ENCODE peak calls at places on chromosomes 4 and X, in ten cellular contexts. B, C, T, G, Q, J, D, P, X and Y are unnamed samples.

GRCh38 chr4:87679449-87680169 is 29.5 kb downstream of the DMP1 start:
- DNase-seq in B (peak), C (peak), T (peak), G (no peak), Q (no peak), J (peak), D (no peak), P (peak), X (peak), Y (no peak)

GRCh38 chr4:100651499-100652165 is 133.8 kb upstream of the EMCN start:
- DNase-seq in B (no peak), C (no peak), T (no peak), G (no peak), Q (no peak), J (peak), D (no peak), P (no peak), X (no peak), Y (no peak)

GRCh38 chr4:52574036-52574435 is 85.1 kb downstream of the USP46 start:
- DNase-seq in B (peak), C (no peak), T (no peak), G (no peak), Q (no peak), J (no peak), D (no peak), P (no peak), X (no peak), Y (no peak)

GRCh38 chr4:126825083-126825482 is 807.7 kb upstream of the INTU start:
- DNase-seq in B (no peak), C (no peak), T (no peak), G (no peak), Q (no peak), J (no peak), D (no peak), P (no peak), X (no peak), Y (no peak)

GRCh38 chrX:30635630-30636029 is 17.6 kb upstream of the GK start:
- DNase-seq in B (no peak), C (peak), T (no peak), G (no peak), Q (no peak), J (no peak), D (no peak), P (no peak), X (no peak), Y (no peak)

GRCh38 chr4:181760560-181760959 is 482.6 kb upstream of the TENM3 start:
- DNase-seq in B (no peak), C (no peak), T (no peak), G (no peak), Q (no peak), J (no peak), D (no peak), P (no peak), X (no peak), Y (no peak)

GRCh38 chr4:153790962-153791551 is 2.2 kb upstream of the SFRP2 start:
- DNase-seq in B (no peak), C (peak), T (no peak), G (peak), Q (no peak), J (no peak), D (no peak), P (no peak), X (peak), Y (no peak)

GRCh38 chr4:11720292-11720691 is 291.6 kb upstream of the HS3ST1 start:
- DNase-seq in B (no peak), C (peak), T (no peak), G (no peak), Q (peak), J (no peak), D (no peak), P (no peak), X (no peak), Y (no peak)

GRCh38 chr4:163398238-163398637 is 54.5 kb downstream of the NPY5R start:
- DNase-seq in B (no peak), C (no peak), T (no peak), G (no peak), Q (no peak), J (no peak), D (no peak), P (no peak), X (no peak), Y (no peak)

GRCh38 chr4:38046735-38047487 is 86.7 kb downstream of the PTTG2 start:
- DNase-seq in B (no peak), C (peak), T (no peak), G (no peak), Q (no peak), J (no peak), D (peak), P (no peak), X (no peak), Y (no peak)

GRCh38 chr4:10020106-10020505 is 1.2 kb downstream of the SLC2A9 start:
- DNase-seq in B (no peak), C (no peak), T (no peak), G (no peak), Q (no peak), J (no peak), D (no peak), P (no peak), X (no peak), Y (no peak)

GRCh38 chr4:7515390-7515902 is 80.7 kb upstream of the PSAPL1 start:
- DNase-seq in B (no peak), C (peak), T (no peak), G (no peak), Q (no peak), J (no peak), D (no peak), P (peak), X (no peak), Y (no peak)

GRCh38 chr4:63556332-63556731 is 852.9 kb downstream of the TECRL start:
- DNase-seq in B (no peak), C (no peak), T (no peak), G (no peak), Q (no peak), J (no peak), D (no peak), P (no peak), X (no peak), Y (no peak)

GRCh38 chr4:139922625-139923024 is 231.4 kb downstream of the MAML3 start:
- DNase-seq in B (peak), C (no peak), T (no peak), G (no peak), Q (no peak), J (no peak), D (no peak), P (peak), X (no peak), Y (no peak)

DNA sequence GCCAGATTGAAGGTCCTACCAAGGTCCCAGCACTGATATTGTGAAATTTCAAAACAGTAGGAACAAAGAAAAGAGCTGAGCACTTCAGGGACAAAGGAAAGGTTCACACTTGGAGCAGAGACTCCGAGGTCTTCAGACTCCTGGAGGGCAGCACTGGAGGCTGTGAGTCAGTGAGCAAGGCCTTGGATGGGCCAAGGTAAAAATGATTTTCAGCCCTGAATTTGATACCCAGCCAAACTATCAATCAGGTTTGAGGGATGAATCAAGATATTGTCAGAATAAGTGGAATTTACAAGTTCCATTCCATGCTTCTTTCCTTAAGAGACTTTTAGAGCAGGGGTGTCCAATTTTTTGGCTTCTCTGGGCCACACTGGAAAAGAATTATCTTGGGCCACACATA is 111.7 kb downstream of the ADRA2C start:
- DNase-seq in B (no peak), C (no peak), T (no peak), G (no peak), Q (no peak), J (no peak), D (no peak), P (no peak), X (no peak), Y (no peak)
- TF ChIP-seq CTCF in B (no peak), C (no peak), T (no peak), G (no peak), Q (no peak), J (no peak), D (no peak), P (no peak), X (no peak), Y (no peak)

GRCh38 chrX:135484636-135485289 is 35.7 kb upstream of the INTS6L start:
- DNase-seq in B (peak), C (peak), T (no peak), G (no peak), Q (no peak), J (peak), D (no peak), P (peak), X (no peak), Y (no peak)
- TF ChIP-seq CTCF in B (peak), C (peak), T (peak), G (peak), Q (peak), J (peak), D (peak), P (peak), X (peak), Y (no peak)

DNA sequence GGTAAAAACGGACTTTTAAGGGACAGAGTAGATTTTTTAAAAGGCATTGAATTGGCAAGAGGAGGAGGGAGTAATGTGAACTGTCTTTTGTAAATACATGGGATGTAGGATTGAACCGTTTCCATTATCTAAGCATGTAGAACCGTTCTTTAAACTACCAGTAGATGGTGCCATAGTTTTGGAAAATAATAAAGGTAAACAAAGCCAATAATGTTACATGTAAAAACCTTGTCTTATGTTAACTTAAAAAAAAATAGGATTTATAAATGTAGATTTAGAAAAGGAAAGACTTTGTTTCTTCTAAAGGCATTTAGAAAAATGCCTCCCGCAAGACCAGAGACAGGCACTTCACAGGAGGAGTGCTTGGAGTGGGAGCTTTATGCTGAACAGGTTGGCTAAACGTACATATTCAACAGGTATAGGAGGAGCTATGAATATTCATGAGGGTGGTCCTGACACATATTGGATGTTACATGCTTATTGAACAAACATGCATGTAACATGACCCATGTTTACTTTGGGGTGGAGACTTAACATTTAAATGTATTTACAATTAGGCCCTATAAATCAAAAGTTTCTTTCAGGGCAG is 45.5 kb upstream of the FAM241A start:
- DNase-seq in B (peak), C (peak), T (no peak), G (peak), Q (peak), J (no peak), D (no peak), P (no peak), X (no peak), Y (no peak)
- TF ChIP-seq CTCF in B (peak), C (peak), T (peak), G (peak), Q (peak), J (peak), D (peak), P (peak), X (peak), Y (no peak)

DNA sequence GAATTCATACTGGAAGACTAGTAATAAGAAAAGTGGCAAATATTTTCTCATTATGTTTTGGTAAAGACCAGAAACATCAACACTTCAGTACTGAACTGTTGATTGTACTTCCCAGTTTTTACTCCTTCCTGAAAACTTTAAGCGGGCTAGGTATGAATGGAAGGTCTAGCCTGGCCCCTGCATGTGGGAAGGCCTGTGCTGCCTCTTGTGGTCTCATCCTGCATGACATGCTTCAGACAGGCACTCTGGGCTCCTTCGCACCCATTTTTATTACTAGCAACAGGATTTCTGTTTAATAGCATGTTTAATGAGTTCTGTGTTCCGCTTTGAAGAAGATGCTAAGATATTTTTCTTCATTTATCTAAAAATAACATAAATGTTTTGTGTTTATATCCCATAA is 279.1 kb downstream of the ANK2 start:
- DNase-seq in B (no peak), C (peak), T (no peak), G (no peak), Q (no peak), J (peak), D (no peak), P (no peak), X (no peak), Y (no peak)
- TF ChIP-seq CTCF in B (peak), C (peak), T (peak), G (peak), Q (peak), J (peak), D (no peak), P (peak), X (peak), Y (no peak)

DNA sequence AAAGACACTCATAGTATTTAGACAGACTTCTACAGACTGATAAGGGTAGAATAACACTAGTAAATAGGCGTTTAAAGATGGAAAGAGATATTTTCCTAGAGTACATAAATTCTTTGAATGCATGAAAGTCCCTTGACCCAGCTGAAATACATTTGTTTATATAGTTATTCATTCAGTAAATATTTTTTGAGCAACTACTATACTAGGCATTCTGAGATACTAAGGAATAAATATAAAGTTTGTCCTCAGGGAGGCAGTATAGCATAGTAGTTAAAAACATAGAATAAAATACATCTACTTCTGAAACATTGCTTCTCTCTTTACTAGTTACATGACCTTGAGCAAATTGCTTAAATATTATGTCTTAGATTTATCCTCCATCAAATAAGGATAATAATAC is 27.4 kb downstream of the HMGN5 start:
- DNase-seq in B (peak), C (peak), T (no peak), G (no peak), Q (no peak), J (no peak), D (no peak), P (no peak), X (no peak), Y (no peak)
- TF ChIP-seq CTCF in B (no peak), C (peak), T (no peak), G (no peak), Q (peak), J (no peak), D (peak), P (peak), X (peak), Y (no peak)

GRCh38 chr4:124486423-124486822 is 226.1 kb downstream of the ANKRD50 start:
- DNase-seq in B (no peak), C (no peak), T (no peak), G (no peak), Q (no peak), J (no peak), D (no peak), P (no peak), X (no peak), Y (no peak)
- TF ChIP-seq CTCF in B (no peak), C (no peak), T (no peak), G (no peak), Q (no peak), J (no peak), D (no peak), P (no peak), X (no peak), Y (no peak)

DNA sequence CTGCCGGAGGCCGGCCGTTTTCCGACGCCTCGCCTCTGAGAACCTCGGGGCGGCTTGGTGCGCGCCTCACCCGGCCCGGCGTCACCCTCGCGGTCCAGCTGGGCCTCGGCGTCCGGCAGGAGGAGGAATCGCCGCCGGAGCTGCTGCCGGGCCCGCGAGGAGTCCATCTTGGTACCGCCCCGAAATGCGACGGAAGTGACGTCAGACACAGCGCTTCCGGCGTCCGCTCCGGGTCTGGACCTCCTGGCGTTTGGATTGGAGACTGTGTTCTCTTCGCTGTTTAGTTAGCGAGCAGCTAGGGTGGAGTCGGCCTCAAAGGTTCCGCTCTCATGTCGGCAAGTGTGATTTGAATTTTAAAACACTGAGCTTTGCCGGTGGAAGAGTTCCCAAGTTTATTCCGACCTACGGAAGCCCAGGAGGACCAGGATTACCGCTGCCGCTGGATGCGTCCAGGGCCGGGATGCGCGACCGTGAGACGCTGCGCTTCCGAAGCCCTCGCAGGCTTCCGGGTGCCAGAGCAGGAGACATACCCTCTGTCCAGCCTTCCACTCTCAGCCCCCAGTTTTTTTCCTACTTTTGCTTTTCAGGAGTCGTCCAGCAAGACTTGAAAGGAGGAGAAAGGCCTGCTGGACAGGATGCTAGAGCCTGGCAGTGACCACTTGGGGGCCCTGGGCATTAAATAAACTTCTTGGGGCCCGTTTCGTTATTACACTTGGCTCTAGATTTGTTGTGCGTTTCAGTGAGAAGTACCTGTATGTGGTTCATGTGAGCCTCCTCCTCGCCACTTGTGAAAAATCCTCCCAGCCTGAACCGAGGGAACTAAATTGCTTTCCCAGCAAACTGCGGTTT is at the start of gene TMEM128:
- DNase-seq in B (peak), C (peak), T (no peak), G (peak), Q (peak), J (peak), D (peak), P (peak), X (peak), Y (peak)
- TF ChIP-seq CTCF in B (peak), C (peak), T (peak), G (no peak), Q (no peak), J (no peak), D (peak), P (peak), X (peak), Y (no peak)

GRCh38 chrX:152637649-152638442 is at the start of gene GABRQ:
- DNase-seq in B (peak), C (peak), T (no peak), G (no peak), Q (no peak), J (no peak), D (no peak), P (no peak), X (peak), Y (no peak)

GRCh38 chrX:152632445-152633097 is 5.1 kb upstream of the GABRQ start:
- DNase-seq in B (peak), C (peak), T (no peak), G (no peak), Q (peak), J (peak), D (no peak), P (no peak), X (peak), Y (peak)

GRCh38 chrX:152639426-152639825 is 1.7 kb downstream of the GABRQ start:
- DNase-seq in B (no peak), C (no peak), T (no peak), G (no peak), Q (no peak), J (no peak), D (no peak), P (no peak), X (no peak), Y (no peak)

GRCh38 chrX:152638443-152638904 is 779 bp downstream of the GABRQ start:
- DNase-seq in B (no peak), C (no peak), T (no peak), G (no peak), Q (no peak), J (no peak), D (no peak), P (no peak), X (no peak), Y (no peak)

DNA sequence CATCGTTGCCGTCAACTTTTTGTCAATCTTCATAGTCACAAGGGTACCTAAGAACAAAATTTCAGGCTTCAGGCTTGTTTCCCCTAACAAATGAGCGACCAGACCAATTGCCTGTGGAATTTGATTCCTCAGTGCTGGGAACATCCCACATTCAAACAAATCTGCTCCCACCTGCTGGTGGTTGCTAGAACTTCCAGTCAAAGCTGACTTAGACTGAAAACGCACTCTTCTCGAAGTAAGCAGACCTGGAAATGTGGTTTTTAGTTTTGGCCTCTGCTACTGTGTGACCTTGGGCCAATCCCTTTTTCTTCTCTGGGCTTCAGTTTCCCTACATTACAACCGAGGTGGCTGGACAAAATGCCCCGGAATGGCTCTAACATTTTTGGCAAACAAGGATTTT is 1.8 kb upstream of the GABRQ start:
- DNase-seq in B (peak), C (peak), T (no peak), G (no peak), Q (peak), J (peak), D (no peak), P (no peak), X (no peak), Y (no peak)
- TF ChIP-seq CTCF in B (peak), C (peak), T (peak), G (peak), Q (peak), J (peak), D (peak), P (peak), X (peak), Y (no peak)